ENCODE peak calls at places on chromosomes 11 and 22, in seven cellular contexts. L, E, Q, Z, H, I and D are unnamed samples.

GRCh38 chr11:12397953-12398352 is 20.6 kb downstream of the PARVA start:
- DNase-seq in Q (peak), L (peak), H (no peak), E (no peak), I (peak), Z (no peak), D (peak)

GRCh38 chr22:35489225-35489624 is 51.4 kb upstream of the RASD2 start:
- DNase-seq in L (no peak), I (no peak), E (no peak), Q (no peak), H (no peak), Z (peak), D (no peak)

GRCh38 chr11:6443269-6444003 is 2.6 kb upstream of the HPX start:
- DNase-seq in L (peak), I (peak), H (peak), Z (peak), E (peak), Q (peak), D (peak)

GRCh38 chr22:37401401-37401859 is 25.8 kb downstream of the ELFN2 start:
- DNase-seq in E (no peak), H (no peak), I (no peak), Z (no peak), Q (peak), L (no peak), D (peak)

GRCh38 chr22:46414704-46415103 is 79.2 kb downstream of the TRMU start:
- DNase-seq in Z (no peak), I (no peak), L (no peak), Q (no peak), E (no peak), H (no peak), D (no peak)

GRCh38 chr22:19767427-19768380 is 7.1 kb downstream of the TBX1 start:
- DNase-seq in E (no peak), L (no peak), Z (no peak), I (peak), Q (no peak), H (no peak), D (no peak)

GRCh38 chr11:80686889-80687288 is 1246.1 kb upstream of the TENM4 start:
- DNase-seq in Q (no peak), L (no peak), E (no peak), Z (no peak), H (no peak), I (no peak), D (no peak)

GRCh38 chr22:20315337-20316216 is 4.3 kb downstream of the DGCR6L start:
- DNase-seq in E (no peak), Z (no peak), Q (no peak), H (peak), I (no peak), L (peak), D (no peak)

GRCh38 chr11:1502168-1502955 is 15.8 kb upstream of the MOB2 start:
- DNase-seq in Z (no peak), I (no peak), Q (no peak), L (no peak), H (no peak), E (no peak), D (no peak)

GRCh38 chr11:16393335-16393734 is 37.0 kb upstream of the SOX6 start:
- DNase-seq in L (no peak), Q (no peak), H (no peak), Z (no peak), I (no peak), E (no peak), D (no peak)

GRCh38 chr11:47259178-47259977 is 1.6 kb downstream of the NR1H3 start:
- DNase-seq in L (peak), Z (no peak), I (no peak), H (peak), E (peak), Q (peak), D (peak)

GRCh38 chr11:113487622-113488021 is 12.4 kb upstream of the DRD2 start:
- DNase-seq in Q (no peak), Z (no peak), I (no peak), E (no peak), H (no peak), L (no peak), D (no peak)

GRCh38 chr11:79439430-79439892 is 1.4 kb downstream of the TENM4 start:
- DNase-seq in E (no peak), H (no peak), Q (no peak), L (no peak), I (no peak), Z (no peak), D (peak)

GRCh38 chr11:79438631-79439429 is 2.0 kb downstream of the TENM4 start:
- DNase-seq in Z (no peak), Q (no peak), H (no peak), L (peak), E (peak), I (no peak), D (peak)

GRCh38 chr11:79439893-79440450 is 858 bp downstream of the TENM4 start:
- DNase-seq in Z (no peak), L (no peak), H (no peak), Q (no peak), I (peak), E (peak), D (peak)

GRCh38 chr11:79440451-79441158 is at the start of gene TENM4:
- DNase-seq in Z (peak), I (peak), H (peak), Q (peak), L (peak), E (peak), D (peak)

GRCh38 chr11:79441159-79441875 is 487 bp upstream of the TENM4 start:
- DNase-seq in E (no peak), Z (no peak), H (no peak), Q (no peak), I (no peak), L (no peak), D (peak)
- TF ChIP-seq CTCF in E (peak), Z (no peak), H (no peak), Q (no peak), I (no peak), L (no peak), D (no peak)

GRCh38 chr22:32100711-32101110 is 57.6 kb downstream of the SLC5A1 start:
- DNase-seq in I (no peak), H (no peak), E (no peak), Q (no peak), Z (no peak), L (no peak), D (no peak)

GRCh38 chr22:32106930-32107329 is 52.2 kb downstream of the C22orf42 start:
- DNase-seq in Z (peak), L (no peak), Q (peak), I (no peak), E (no peak), H (no peak), D (peak)

DNA sequence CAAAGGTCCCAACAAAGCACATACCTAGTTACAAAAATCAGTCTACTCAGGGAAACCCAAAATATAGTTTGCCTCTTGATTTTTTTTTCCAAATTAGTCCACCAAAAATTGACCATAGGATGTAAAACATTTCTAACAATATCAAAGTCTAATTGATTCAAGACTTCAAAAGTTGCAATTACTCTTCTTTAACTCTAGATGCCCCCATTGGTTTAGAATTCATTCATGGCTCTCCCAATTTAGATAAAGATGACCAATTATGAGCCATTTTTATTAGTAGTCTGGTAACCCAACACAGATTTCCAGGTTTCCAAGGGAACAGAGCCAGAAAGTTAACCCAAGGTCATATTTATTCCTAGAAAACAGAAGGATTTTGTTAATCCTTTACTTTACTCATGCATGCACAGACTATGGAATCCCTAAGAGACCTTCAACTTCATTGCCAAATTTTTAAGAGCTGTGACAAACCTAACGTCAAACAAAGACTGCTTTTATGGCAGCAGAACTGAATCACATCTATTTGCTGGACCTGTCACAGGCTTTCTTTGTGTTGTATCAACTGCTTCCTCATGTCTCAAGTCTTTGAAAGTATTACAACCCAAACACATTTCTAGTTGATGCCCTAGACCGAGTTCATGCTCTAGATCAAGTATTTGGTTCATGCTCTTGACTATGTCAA is 55.3 kb downstream of the C22orf42 start:
- DNase-seq in Z (peak), E (no peak), L (no peak), H (no peak), Q (peak), I (no peak), D (no peak)
- TF ChIP-seq CTCF in Z (peak), E (peak), L (no peak), H (no peak), Q (peak), I (peak), D (no peak)

GRCh38 chr11:111411456-111411855 is 32.4 kb upstream of the POU2AF1 start:
- DNase-seq in Q (no peak), H (no peak), E (no peak), I (no peak), Z (no peak), L (no peak), D (no peak)

GRCh38 chr11:111413849-111414248 is 34.8 kb upstream of the POU2AF1 start:
- DNase-seq in L (no peak), E (no peak), H (no peak), I (no peak), Q (no peak), Z (no peak), D (no peak)

GRCh38 chr11:111414267-111414931 is 35.3 kb upstream of the POU2AF1 start:
- DNase-seq in L (peak), E (no peak), H (no peak), Q (no peak), Z (no peak), I (no peak), D (no peak)

GRCh38 chr11:111410951-111411350 is 31.9 kb upstream of the POU2AF1 start:
- DNase-seq in Q (no peak), E (no peak), I (no peak), Z (no peak), H (no peak), L (no peak), D (no peak)

DNA sequence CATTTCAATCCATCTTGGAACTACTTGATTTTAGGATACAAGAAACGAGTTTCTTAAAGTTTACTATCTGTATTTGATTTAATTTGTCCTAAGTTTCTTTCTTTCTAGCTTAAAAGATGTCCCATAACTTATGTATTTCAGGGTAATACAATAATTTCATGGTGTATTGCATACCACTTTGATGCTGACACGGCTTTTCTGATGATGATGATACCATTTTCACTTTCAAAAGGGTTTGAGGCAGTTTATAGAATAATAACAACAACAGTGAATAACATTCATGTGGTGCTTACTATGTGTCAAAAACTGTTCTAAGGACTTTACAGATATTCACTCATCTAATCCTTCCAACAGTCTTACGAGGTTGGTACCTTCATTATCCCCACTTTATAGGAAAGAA is 33.2 kb upstream of the POU2AF1 start:
- DNase-seq in H (no peak), Z (no peak), I (no peak), L (no peak), Q (no peak), E (no peak), D (no peak)
- TF ChIP-seq CTCF in H (no peak), Z (no peak), I (no peak), L (no peak), Q (no peak), E (no peak), D (no peak)

DNA sequence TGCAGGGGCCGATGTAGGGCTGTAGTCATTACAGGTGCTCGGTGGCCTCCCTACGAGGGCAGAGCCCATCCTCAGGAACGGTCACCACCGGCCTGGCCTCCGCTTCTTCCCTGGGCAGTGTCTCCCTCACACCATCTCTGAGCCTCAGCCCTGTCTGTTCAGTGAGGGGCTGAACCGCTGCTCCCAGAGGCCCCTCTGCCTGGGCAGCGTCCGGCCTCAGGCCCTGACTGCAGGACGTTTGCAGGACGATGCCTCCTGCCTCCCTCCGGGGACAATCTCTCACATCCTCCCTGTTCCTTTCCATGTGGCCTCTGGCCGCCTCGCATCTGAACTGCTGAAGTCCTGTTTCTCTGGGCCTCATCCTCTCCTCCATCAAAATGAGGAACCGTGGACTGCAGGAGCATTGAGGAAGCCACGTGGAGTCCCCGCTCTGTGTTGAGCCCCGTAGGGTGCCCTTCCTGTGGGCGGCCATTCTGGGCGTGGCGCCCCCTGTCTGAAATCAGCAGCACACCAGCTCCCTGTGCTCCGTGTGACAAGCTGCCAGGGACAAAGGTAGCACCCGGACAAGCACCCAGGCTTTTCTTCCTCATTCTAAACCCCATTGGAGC is 933.5 kb downstream of the BRD1 start:
- DNase-seq in Q (no peak), H (peak), Z (no peak), I (no peak), L (no peak), E (peak), D (no peak)
- TF ChIP-seq CTCF in Q (no peak), H (no peak), Z (no peak), I (no peak), L (no peak), E (no peak), D (no peak)

GRCh38 chr11:120835601-120836228 is 188.2 kb upstream of the TBCEL start:
- DNase-seq in H (no peak), Q (no peak), I (no peak), L (no peak), E (no peak), Z (peak), D (no peak)
- TF ChIP-seq CTCF in H (no peak), Q (no peak), I (no peak), L (no peak), E (no peak), Z (no peak), D (no peak)

GRCh38 chr11:82981852-82982251 is 80.3 kb downstream of the DDIAS start:
- DNase-seq in L (no peak), H (no peak), E (no peak), Q (no peak), Z (no peak), I (no peak), D (no peak)
- TF ChIP-seq CTCF in L (no peak), H (no peak), E (no peak), Q (no peak), Z (no peak), I (no peak), D (no peak)

GRCh38 chr11:3808846-3809623 is 675 bp downstream of the PGAP2 start:
- DNase-seq in Q (peak), I (no peak), H (peak), L (peak), Z (peak), E (peak), D (peak)
- TF ChIP-seq CTCF in Q (peak), I (peak), H (no peak), L (peak), Z (peak), E (peak), D (peak)